ENCODE peak calls at places on chromosomes 12 and 14, in seven cellular contexts. N is fibroblast of lung, G is astrocyte, Q is prostate gland, D is MM.1S, R is pancreas, J is NB4. C is an unnamed sample.

GRCh38 chr14:73718742-73719251 is 4.6 kb upstream of the PNMA1 start:
- DNase-seq in J (no peak), D (no peak), R (no peak), G (no peak), N (no peak), Q (no peak), C (no peak)

GRCh38 chr12:15268927-15269552 is 47.8 kb upstream of the RERG start:
- DNase-seq in G (peak), D (peak), N (peak), Q (peak), J (peak), R (no peak), C (peak)

GRCh38 chr14:105139831-105140239 is 28.7 kb downstream of the JAG2 start:
- DNase-seq in J (no peak), N (no peak), Q (no peak), G (no peak), R (no peak), D (no peak), C (no peak)

GRCh38 chr14:70987042-70987441 is 79.8 kb downstream of the PCNX1 start:
- DNase-seq in Q (no peak), J (no peak), R (no peak), N (peak), D (no peak), G (peak), C (no peak)

GRCh38 chr14:74979442-74980397 is 23.0 kb upstream of the EIF2B2 start:
- DNase-seq in Q (peak), N (peak), R (peak), J (peak), G (peak), D (no peak), C (no peak)

GRCh38 chr14:91272341-91273272 is 28.1 kb upstream of the GPR68 start:
- DNase-seq in J (no peak), Q (peak), G (no peak), D (no peak), R (peak), N (no peak), C (no peak)

GRCh38 chr14:61320806-61321384 is 484 bp upstream of the PRKCH start:
- DNase-seq in D (no peak), G (no peak), Q (peak), N (no peak), R (no peak), J (no peak), C (no peak)

GRCh38 chr14:33573296-33573695 is 377.6 kb downstream of the EGLN3 start:
- DNase-seq in N (peak), G (peak), D (no peak), R (no peak), J (no peak), Q (no peak), C (no peak)

GRCh38 chr14:55309154-55309553 is 37.9 kb downstream of the FBXO34 start:
- DNase-seq in Q (no peak), N (no peak), G (no peak), D (no peak), J (no peak), R (no peak), C (no peak)

GRCh38 chr12:20044304-20044703 is 324.0 kb upstream of the PDE3A start:
- DNase-seq in N (no peak), Q (no peak), G (no peak), D (no peak), R (no peak), J (no peak), C (no peak)

GRCh38 chr12:88882662-88883061 is 302.4 kb upstream of the KITLG start:
- DNase-seq in G (no peak), N (no peak), J (no peak), Q (no peak), R (no peak), D (no peak), C (no peak)

GRCh38 chr12:76621582-76622024 is 62.0 kb upstream of the OSBPL8 start:
- DNase-seq in R (no peak), N (peak), J (peak), Q (peak), D (peak), G (peak), C (peak)

GRCh38 chr12:108884116-108885012 is 4.5 kb downstream of the DAO start:
- DNase-seq in J (peak), D (peak), G (no peak), Q (peak), R (peak), N (no peak), C (peak)
- TF ChIP-seq CTCF in J (peak), D (peak), G (peak), Q (peak), R (peak), N (peak), C (peak)

GRCh38 chr12:79547044-79547734 is 143.6 kb downstream of the PAWR start:
- DNase-seq in J (no peak), G (peak), D (no peak), N (peak), R (no peak), Q (peak), C (no peak)
- H3K4me3 ChIP-seq in J (no peak), G (no peak), D (no peak), N (no peak), R (no peak), Q (no peak), C (no peak)

DNA sequence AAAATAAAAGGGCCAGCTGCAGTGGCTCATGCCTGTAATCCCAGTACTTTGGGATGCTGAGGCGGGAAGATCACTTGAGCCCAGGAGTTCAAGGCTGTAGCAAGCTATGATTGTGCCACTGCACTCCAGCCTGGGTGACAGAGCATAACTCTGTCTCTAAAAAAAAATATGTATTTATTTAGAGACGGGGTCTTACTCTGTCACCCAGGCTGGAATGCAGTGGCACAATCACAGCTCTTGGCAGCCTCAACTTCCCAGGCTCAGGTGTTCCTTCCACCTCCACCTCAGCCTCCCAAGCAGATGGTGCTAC is 179.3 kb upstream of the ATF7IP start:
- DNase-seq in N (no peak), G (no peak), J (no peak), R (no peak), Q (no peak), D (no peak), C (no peak)
- TF ChIP-seq CTCF in N (no peak), G (no peak), J (no peak), R (no peak), Q (no peak), D (no peak), C (no peak)

GRCh38 chr12:27291862-27292261 is 40.8 kb upstream of the BMAL2 start:
- DNase-seq in J (no peak), Q (no peak), R (no peak), D (no peak), N (peak), G (peak), C (no peak)

GRCh38 chr12:27293463-27293862 is 39.2 kb upstream of the BMAL2 start:
- DNase-seq in R (peak), J (no peak), Q (peak), G (peak), N (peak), D (no peak), C (no peak)

GRCh38 chr12:27292718-27293117 is 39.9 kb upstream of the BMAL2 start:
- DNase-seq in G (no peak), R (no peak), D (no peak), N (no peak), Q (no peak), J (no peak), C (no peak)

GRCh38 chr12:27289414-27289813 is 43.2 kb upstream of the BMAL2 start:
- DNase-seq in R (no peak), N (peak), Q (no peak), G (peak), J (no peak), D (no peak), C (peak)

DNA sequence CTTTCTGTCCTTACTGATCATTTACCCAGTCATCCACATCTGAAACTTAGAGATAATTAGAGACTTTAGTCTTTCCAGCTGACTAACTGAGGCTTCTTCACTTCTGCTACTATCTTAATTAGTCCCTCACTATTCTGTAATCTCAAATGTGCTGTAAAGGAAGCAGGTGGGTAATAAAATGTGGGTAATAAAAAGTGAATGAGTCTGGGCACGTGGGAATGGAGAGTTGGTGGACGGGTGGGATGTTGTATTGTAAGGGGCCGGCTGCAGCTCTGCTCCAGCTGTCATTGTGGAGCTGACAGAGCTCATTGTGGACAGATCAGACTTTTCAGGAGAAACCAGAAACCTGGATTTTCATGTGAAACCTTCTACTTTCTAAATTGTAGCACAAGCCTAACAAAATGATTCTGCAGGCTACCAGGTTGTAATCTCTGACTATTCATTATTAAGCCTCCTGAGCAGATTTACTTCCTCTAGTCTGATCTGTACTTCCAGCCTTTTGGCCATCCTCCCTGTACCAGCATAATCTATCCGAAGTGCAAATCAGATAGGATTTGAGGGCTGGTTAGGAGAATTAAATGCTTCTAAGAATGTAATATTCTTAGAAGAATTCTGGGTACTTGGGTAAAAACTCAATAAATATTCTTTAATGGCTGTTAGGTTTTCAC is 42.0 kb upstream of the BMAL2 start:
- DNase-seq in D (no peak), Q (no peak), G (no peak), R (no peak), N (no peak), J (no peak), C (no peak)
- H3K4me3 ChIP-seq in D (no peak), Q (no peak), G (no peak), R (no peak), N (no peak), J (no peak), C (no peak)

DNA sequence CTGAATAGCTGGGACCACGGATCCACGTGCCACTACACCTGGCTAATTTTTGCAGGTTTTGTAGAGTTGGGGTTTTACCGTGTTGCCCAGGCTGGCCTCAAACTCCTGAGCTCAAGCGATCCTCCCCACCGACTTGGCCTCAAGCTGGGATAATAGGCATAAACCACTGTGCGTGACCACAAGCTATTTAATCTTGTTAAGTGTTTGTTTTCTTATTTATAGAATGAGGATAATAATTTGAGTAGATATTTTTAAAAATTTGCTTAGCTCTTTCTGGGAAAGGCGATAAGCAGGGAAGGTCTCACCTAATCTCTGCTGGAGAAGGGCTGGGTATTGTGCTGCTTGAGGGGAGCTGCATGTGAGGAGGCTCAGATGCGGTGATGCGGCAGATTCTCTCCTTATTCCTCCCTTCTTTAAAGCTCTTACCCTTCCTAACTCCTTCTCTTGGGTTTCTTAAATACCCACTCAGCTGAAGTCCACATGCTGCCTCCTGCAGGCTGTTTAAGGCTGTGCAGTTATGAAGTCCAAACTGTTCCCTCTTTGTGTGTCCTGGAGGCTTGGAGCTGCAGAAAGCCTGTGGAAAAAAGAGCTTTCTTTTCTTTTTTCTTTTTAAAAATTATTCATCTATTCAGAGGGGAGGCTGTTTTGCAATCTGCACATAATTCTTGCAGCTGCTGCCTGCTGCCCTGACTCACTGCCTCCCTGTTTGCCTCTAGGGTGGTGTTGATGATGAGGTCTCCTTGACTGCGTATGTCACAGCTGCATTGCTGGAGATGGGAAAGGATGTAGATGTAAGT is 37.9 kb downstream of the A2ML1 start:
- DNase-seq in D (peak), R (no peak), J (peak), N (peak), Q (peak), G (peak), C (peak)
- TF ChIP-seq CTCF in D (peak), R (peak), J (peak), N (peak), Q (peak), G (peak), C (peak)

GRCh38 chr14:36662258-36662542 is 540 bp downstream of the PAX9 start:
- DNase-seq in N (no peak), J (no peak), R (no peak), Q (no peak), G (no peak), D (no peak), C (no peak)

GRCh38 chr14:36662543-36663403 is 1.1 kb downstream of the PAX9 start:
- DNase-seq in N (no peak), Q (peak), D (no peak), G (no peak), J (no peak), R (peak), C (no peak)

GRCh38 chr14:36661506-36662257 is at the start of gene PAX9:
- DNase-seq in R (peak), J (peak), N (peak), D (peak), G (peak), Q (peak), C (peak)

GRCh38 chr14:36664322-36665193 is 2.9 kb downstream of the PAX9 start:
- DNase-seq in N (no peak), J (no peak), G (no peak), D (no peak), Q (no peak), R (no peak), C (no peak)

GRCh38 chr14:36663404-36664321 is 2.0 kb downstream of the PAX9 start:
- DNase-seq in G (no peak), Q (no peak), D (no peak), N (peak), J (no peak), R (no peak), C (no peak)
- H3K4me3 ChIP-seq in G (peak), Q (peak), D (no peak), N (peak), J (no peak), R (no peak), C (no peak)

DNA sequence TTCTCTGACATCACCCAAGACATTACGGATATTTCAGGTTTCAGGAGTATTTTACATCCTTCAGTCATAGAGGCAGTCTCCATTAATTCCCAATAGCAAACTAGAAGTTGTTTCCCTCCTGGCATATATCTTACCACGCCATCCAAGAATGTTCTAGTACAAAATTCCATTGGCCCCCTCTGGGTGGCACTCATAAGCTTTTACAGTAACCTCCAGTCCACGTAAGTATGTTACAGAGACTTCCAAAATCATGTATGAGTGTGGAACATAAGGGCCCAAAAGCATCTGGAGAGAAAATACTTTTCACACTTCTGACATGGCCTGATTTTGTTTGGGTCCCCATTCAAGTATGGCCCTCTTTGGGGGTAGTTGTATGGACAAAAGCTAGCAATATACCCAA is 58.1 kb upstream of the DHRS4 start:
- DNase-seq in R (no peak), Q (no peak), G (no peak), N (no peak), D (no peak), J (no peak), C (no peak)
- TF ChIP-seq CTCF in R (no peak), Q (no peak), G (no peak), N (peak), D (no peak), J (peak), C (peak)

C was measured in GM12865.